ENCODE peak calls at places on chromosomes 11 and 22, in seven cellular contexts. Q is upper lobe of right lung; D is CD8-positive, alpha-beta memory T cell; B is NCI-H1105 treated with DMSO at 0.1 percent for 48 hours; W is HTR-8/SVneo; Z is NCI-H1092 treated with DMSO at 0.1 percent for 48 hours; G is AG20443. H is an unnamed sample.

GRCh38 chr11:76206327-76207081 is at the start of gene WNT11:
- DNase-seq in Q (peak), Z (peak), B (peak), W (peak), G (peak), D (peak), H (peak)

GRCh38 chr11:19982761-19983495 is 177.3 kb downstream of the DBX1 start:
- DNase-seq in D (no peak), B (no peak), G (no peak), W (no peak), Q (no peak), Z (no peak), H (no peak)

GRCh38 chr11:6315811-6316425 is 4.4 kb downstream of the CAVIN3 start:
- DNase-seq in Z (peak), D (peak), Q (peak), G (peak), W (peak), B (peak), H (peak)

GRCh38 chr22:22865311-22866072 is 22.1 kb upstream of the IGLL5 start:
- DNase-seq in W (no peak), G (no peak), D (peak), Q (no peak), Z (no peak), B (no peak), H (no peak)

GRCh38 chr11:121589946-121590537 is 137.3 kb upstream of the SORL1-AS1 start:
- DNase-seq in W (no peak), Q (no peak), Z (no peak), B (no peak), D (no peak), G (no peak), H (no peak)

GRCh38 chr11:74171630-74172465 is 759 bp downstream of the PPME1 start:
- DNase-seq in W (no peak), Z (peak), D (no peak), G (no peak), B (no peak), Q (no peak), H (no peak)

GRCh38 chr11:32426819-32427615 is 8.3 kb downstream of the WT1 start:
- DNase-seq in W (no peak), Z (no peak), G (no peak), B (peak), Q (no peak), D (no peak), H (no peak)

GRCh38 chr11:45092901-45093760 is 53.3 kb upstream of the PRDM11 start:
- DNase-seq in W (no peak), B (no peak), D (no peak), Z (no peak), Q (no peak), G (no peak), H (no peak)

GRCh38 chr11:93689166-93689734 is 27.8 kb downstream of the CEP295 start:
- DNase-seq in B (no peak), Z (no peak), Q (no peak), W (no peak), G (no peak), D (no peak), H (no peak)

GRCh38 chr11:6206456-6207180 is 1.3 kb downstream of the C11orf42 start:
- DNase-seq in B (no peak), W (no peak), G (no peak), D (no peak), Q (no peak), Z (no peak), H (no peak)

GRCh38 chr11:95849087-95849825 is 59.0 kb downstream of the CEP57 start:
- DNase-seq in G (peak), Z (peak), W (peak), Q (no peak), B (peak), D (no peak), H (peak)

GRCh38 chr11:131897247-131897646 is 526.8 kb downstream of the NTM start:
- DNase-seq in B (no peak), Q (no peak), G (no peak), W (no peak), Z (no peak), D (no peak), H (no peak)

GRCh38 chr11:130894322-130895025 is 21.8 kb downstream of the SNX19 start:
- DNase-seq in G (peak), Z (peak), Q (peak), W (no peak), B (peak), D (peak), H (peak)

H was measured in RWPE1.